ENCODE peak calls at places on chromosomes 5 and 9, in six cellular contexts. B is IMR-90; V is CD4-positive, alpha-beta T cell; P is endothelial cell of umbilical vein; G is RWPE2; X is left ventricle myocardium inferior. J is an unnamed sample.

GRCh38 chr5:91885291-91886265 is 502.5 kb upstream of the ARRDC3 start:
- DNase-seq in P (no peak), G (no peak), V (no peak), X (no peak), B (no peak), J (no peak)

GRCh38 chr5:89042746-89043145 is 159.8 kb upstream of the MEF2C start:
- DNase-seq in B (no peak), P (no peak), X (no peak), V (no peak), G (no peak), J (no peak)

GRCh38 chr9:95155211-95155610 is 162.3 kb downstream of the FANCC start:
- DNase-seq in X (no peak), V (no peak), B (no peak), G (no peak), P (no peak), J (no peak)

GRCh38 chr5:10912435-10912834 is 151.4 kb upstream of the DAP start:
- DNase-seq in P (no peak), X (no peak), B (no peak), G (no peak), V (no peak), J (no peak)

GRCh38 chr9:111599092-111599947 is at the start of gene PTGR1:
- DNase-seq in G (peak), V (no peak), P (peak), B (peak), X (peak), J (peak)

GRCh38 chr9:83116026-83116425 is 53.1 kb upstream of the RASEF start:
- DNase-seq in G (no peak), B (no peak), X (no peak), P (no peak), V (no peak), J (no peak)

GRCh38 chr9:35729700-35730485 is 2.1 kb downstream of the TLN1 start:
- DNase-seq in V (no peak), B (peak), P (peak), X (peak), G (no peak), J (peak)

GRCh38 chr5:685262-686171 is 7.6 kb downstream of the TPPP start:
- DNase-seq in V (peak), P (no peak), X (peak), G (no peak), B (no peak), J (no peak)

GRCh38 chr9:83182071-83182470 is 119.1 kb upstream of the RASEF start:
- DNase-seq in V (no peak), P (no peak), B (no peak), G (no peak), X (no peak), J (no peak)

GRCh38 chr5:145450286-145450969 is 384.7 kb downstream of the PRELID2 start:
- DNase-seq in X (no peak), P (no peak), G (no peak), B (peak), V (no peak), J (no peak)

GRCh38 chr5:130520211-130520610 is 615.9 kb downstream of the CHSY3 start:
- DNase-seq in P (no peak), G (no peak), X (no peak), B (no peak), V (no peak), J (no peak)

GRCh38 chr9:128642675-128643074 is 14.0 kb downstream of the DYNC2I2 start:
- DNase-seq in P (no peak), V (no peak), X (no peak), B (no peak), G (no peak), J (no peak)
- H3K27ac ChIP-seq in P (no peak), V (no peak), X (no peak), B (no peak), G (no peak), J (no peak)

DNA sequence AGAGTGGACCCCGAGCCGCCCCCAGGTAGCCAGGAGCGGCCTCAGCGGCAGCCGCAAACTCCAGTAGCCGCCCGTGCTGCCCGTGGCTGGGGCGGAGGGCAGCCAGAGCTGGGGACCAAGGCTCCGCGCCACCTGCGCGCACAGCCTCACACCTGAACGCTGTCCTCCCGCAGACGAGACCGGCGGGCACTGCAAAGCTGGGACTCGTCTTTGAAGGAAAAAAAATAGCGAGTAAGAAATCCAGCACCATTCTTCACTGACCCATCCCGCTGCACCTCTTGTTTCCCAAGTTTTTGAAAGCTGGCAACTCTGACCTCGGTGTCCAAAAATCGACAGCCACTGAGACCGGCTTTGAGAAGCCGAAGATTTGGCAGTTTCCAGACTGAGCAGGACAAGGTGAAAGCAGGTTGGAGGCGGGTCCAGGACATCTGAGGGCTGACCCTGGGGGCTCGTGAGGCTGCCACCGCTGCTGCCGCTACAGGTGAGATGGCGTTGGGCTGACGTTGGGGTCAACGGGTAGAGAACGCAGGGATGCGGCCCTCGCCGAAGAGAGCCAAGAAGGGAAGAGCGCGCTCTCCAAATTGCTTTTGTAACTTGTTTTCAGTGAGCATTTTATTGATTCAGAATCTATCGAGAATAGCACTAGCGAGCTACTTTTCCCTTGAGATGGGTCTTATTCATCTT is 425 bp downstream of the PTGER4 start:
- DNase-seq in G (peak), P (no peak), V (no peak), X (peak), B (no peak), J (no peak)
- H3K27ac ChIP-seq in G (peak), P (peak), V (peak), X (peak), B (peak), J (no peak)

GRCh38 chr5:143262393-143263174 is 140.9 kb downstream of the NR3C1 start:
- DNase-seq in G (no peak), V (no peak), X (no peak), B (peak), P (peak), J (no peak)
- H3K27ac ChIP-seq in G (peak), V (no peak), X (no peak), B (no peak), P (peak), J (no peak)

GRCh38 chr5:157612071-157612476 is 36.5 kb upstream of the ADAM19 start:
- DNase-seq in G (peak), X (no peak), B (no peak), V (no peak), P (no peak), J (no peak)
- H3K27ac ChIP-seq in G (peak), X (no peak), B (peak), V (no peak), P (no peak), J (no peak)

J was measured in ovary.